ENCODE peak calls at places on chromosome 11, in five cellular contexts. One of them, this sample, is unnamed.
A peak's percentile ranks its signal among the peaks of the same experiment; 100 is the strongest.

GRCh38 chr11:115541518-115541917 is 37.3 kb upstream of the CADM1 start:
- DNase-seq in GM12865: no peak
- DNase-seq in C1 segment of cervical spinal cord: no peak
- DNase-seq in EL: no peak
- DNase-seq in GM23338: no peak
- DNase-seq in this sample: no peak

GRCh38 chr11:132803436-132803835 is 728.9 kb downstream of the OPCML start:
- DNase-seq in GM12865: no peak
- DNase-seq in C1 segment of cervical spinal cord: no peak
- DNase-seq in EL: peak; percentile 52
- DNase-seq in GM23338: no peak
- DNase-seq in this sample: no peak

GRCh38 chr11:57095896-57096295 is 85.9 kb upstream of the LRRC55 start:
- DNase-seq in GM12865: no peak
- DNase-seq in C1 segment of cervical spinal cord: no peak
- DNase-seq in EL: no peak
- DNase-seq in GM23338: no peak
- DNase-seq in this sample: no peak

GRCh38 chr11:79768343-79768742 is 327.5 kb upstream of the TENM4 start:
- DNase-seq in GM12865: no peak
- DNase-seq in C1 segment of cervical spinal cord: no peak
- DNase-seq in EL: no peak
- DNase-seq in GM23338: no peak
- DNase-seq in this sample: no peak

GRCh38 chr11:103624708-103625623 is 411.5 kb upstream of the DDI1 start:
- DNase-seq in GM12865: peak; percentile 13
- DNase-seq in C1 segment of cervical spinal cord: no peak
- DNase-seq in EL: peak; percentile 96
- DNase-seq in GM23338: peak; percentile 54
- DNase-seq in this sample: no peak

GRCh38 chr11:123478352-123478986 is 48.4 kb downstream of the GRAMD1B start:
- DNase-seq in GM12865: peak; percentile 80
- DNase-seq in C1 segment of cervical spinal cord: no peak
- DNase-seq in EL: peak; percentile 83
- DNase-seq in GM23338: peak; percentile 92
- DNase-seq in this sample: peak; percentile 44

GRCh38 chr11:59560702-59561469 is 49.5 kb downstream of the OR4D9 start:
- DNase-seq in GM12865: peak; percentile 94
- DNase-seq in C1 segment of cervical spinal cord: peak; percentile 74
- DNase-seq in EL: peak; percentile 84
- DNase-seq in GM23338: peak; percentile 93
- DNase-seq in this sample: peak; percentile 89

GRCh38 chr11:61555051-61555969 is 25.6 kb downstream of the SYT7 start:
- DNase-seq in GM12865: no peak
- DNase-seq in C1 segment of cervical spinal cord: no peak
- DNase-seq in EL: no peak
- DNase-seq in GM23338: peak; percentile 68
- DNase-seq in this sample: no peak

GRCh38 chr11:119380816-119381185 is 689 bp downstream of the USP2 start:
- DNase-seq in GM12865: no peak
- DNase-seq in C1 segment of cervical spinal cord: no peak
- DNase-seq in EL: no peak
- DNase-seq in GM23338: peak; percentile 75
- DNase-seq in this sample: peak; percentile 26

GRCh38 chr11:112581747-112582146 is 321.1 kb upstream of the PLET1 start:
- DNase-seq in GM12865: peak; percentile 45
- DNase-seq in C1 segment of cervical spinal cord: no peak
- DNase-seq in EL: no peak
- DNase-seq in GM23338: no peak
- DNase-seq in this sample: no peak

This sample was measured in SJCRH30.